ENCODE peak calls at places on chromosomes 4 and X, in five cellular contexts. D is transverse colon, G is NCI-H1436, S is Caco-2, U is left lung. C is an unnamed sample.

GRCh38 chrX:53290441-53291041 is 9.2 kb upstream of the IQSEC2 start:
- DNase-seq in U (no peak), G (no peak), D (no peak), S (no peak), C (no peak)

GRCh38 chr4:44326716-44327115 is 121.9 kb downstream of the KCTD8 start:
- DNase-seq in S (no peak), D (no peak), G (no peak), U (no peak), C (no peak)

GRCh38 chr4:98691588-98691987 is 33.2 kb upstream of the TSPAN5 start:
- DNase-seq in U (no peak), G (no peak), S (no peak), D (no peak), C (no peak)

GRCh38 chr4:681736-682451 is 7.1 kb downstream of the SLC49A3 start:
- DNase-seq in D (peak), U (no peak), G (peak), S (peak), C (no peak)

GRCh38 chr4:41281038-41281634 is 24.4 kb downstream of the UCHL1 start:
- DNase-seq in S (peak), U (no peak), D (peak), G (peak), C (peak)

GRCh38 chr4:56077676-56078075 is 128.9 kb downstream of the CEP135 start:
- DNase-seq in D (no peak), S (no peak), U (no peak), G (no peak), C (no peak)

GRCh38 chr4:112693507-112693906 is 56.6 kb downstream of the LARP7 start:
- DNase-seq in D (no peak), G (no peak), S (no peak), U (no peak), C (no peak)

GRCh38 chr4:103754844-103755243 is 35.1 kb upstream of the TACR3 start:
- DNase-seq in G (peak), S (no peak), U (no peak), D (peak), C (no peak)

GRCh38 chr4:20252656-20253271 is 1.1 kb downstream of the SLIT2 start:
- DNase-seq in D (peak), S (no peak), U (peak), G (no peak), C (peak)

GRCh38 chrX:130300010-130300282 is 31.2 kb upstream of the ZNF280C start:
- DNase-seq in S (no peak), D (no peak), G (no peak), U (no peak), C (no peak)

GRCh38 chr4:55397024-55397520 is 1.3 kb downstream of the TMEM165 start:
- DNase-seq in D (no peak), G (no peak), S (no peak), U (no peak), C (no peak)

GRCh38 chrX:23820235-23820782 is 37.3 kb downstream of the SAT1 start:
- DNase-seq in D (no peak), G (no peak), U (no peak), S (no peak), C (peak)

GRCh38 chrX:72604705-72605104 is 32.1 kb upstream of the HDAC8 start:
- DNase-seq in S (no peak), G (no peak), D (no peak), U (no peak), C (no peak)

GRCh38 chr4:7857238-7857701 is 82.4 kb downstream of the AFAP1 start:
- DNase-seq in S (no peak), U (no peak), D (no peak), G (no peak), C (peak)

GRCh38 chrX:103309860-103310591 is 764 bp downstream of the BEX2 start:
- DNase-seq in D (no peak), S (no peak), G (no peak), U (no peak), C (no peak)

GRCh38 chr4:24001945-24002640 is 112.2 kb upstream of the PPARGC1A start:
- DNase-seq in S (no peak), D (no peak), G (no peak), U (no peak), C (no peak)

GRCh38 chr4:16969696-16970135 is 71.3 kb upstream of the LDB2 start:
- DNase-seq in U (no peak), S (no peak), G (no peak), D (peak), C (peak)

GRCh38 chrX:123779908-123780396 is 47.1 kb upstream of the THOC2 start:
- DNase-seq in S (peak), D (no peak), G (no peak), U (no peak), C (no peak)

GRCh38 chr4:140095694-140096482 is 58.1 kb downstream of the MAML3 start:
- DNase-seq in G (peak), S (no peak), U (peak), D (peak), C (peak)